ENCODE peak calls at places on chromosome 15, in six cellular contexts. I is GM12892, V is H1, D is HepG2, K is GM12878, M is K562. Z is an unnamed sample.

GRCh38 chr15:101429646-101430045 is 59.9 kb downstream of the PCSK6 start:
- DNase-seq in K (no peak), I (no peak), V (peak), D (no peak), M (no peak), Z (no peak)

GRCh38 chr15:78207641-78208340 is 26.6 kb downstream of the ACSBG1 start:
- DNase-seq in V (peak), I (no peak), D (no peak), M (no peak), K (no peak), Z (no peak)

GRCh38 chr15:77224352-77224751 is 153.4 kb upstream of the TSPAN3 start:
- DNase-seq in D (peak), M (no peak), K (no peak), I (no peak), V (no peak), Z (no peak)

GRCh38 chr15:41105348-41106334 is 10.4 kb downstream of the INO80 start:
- DNase-seq in V (no peak), I (no peak), D (no peak), M (no peak), K (no peak), Z (no peak)

GRCh38 chr15:77871838-77872371 is 205.6 kb downstream of the TBC1D2B start:
- DNase-seq in V (peak), M (peak), K (no peak), D (no peak), I (no peak), Z (no peak)

GRCh38 chr15:43794269-43795037 is 2.3 kb downstream of the SERF2 start:
- DNase-seq in M (no peak), K (no peak), I (no peak), D (no peak), V (no peak), Z (no peak)

GRCh38 chr15:61653110-61653509 is 407.1 kb downstream of the VPS13C start:
- DNase-seq in K (no peak), I (no peak), V (no peak), M (no peak), D (no peak), Z (no peak)

GRCh38 chr15:62932436-62932835 is 110.1 kb upstream of the TPM1 start:
- DNase-seq in K (no peak), M (no peak), I (no peak), D (no peak), V (no peak), Z (no peak)

GRCh38 chr15:51737538-51738305 is at the start of gene LYSMD2:
- DNase-seq in D (no peak), M (peak), I (peak), K (no peak), V (no peak), Z (peak)

GRCh38 chr15:95025924-95026728 is 794.8 kb downstream of the MCTP2 start:
- DNase-seq in V (peak), D (no peak), K (no peak), M (peak), I (no peak), Z (no peak)

GRCh38 chr15:61275901-61276300 is 46.8 kb upstream of the RORA start:
- DNase-seq in D (no peak), I (no peak), K (no peak), V (no peak), M (no peak), Z (no peak)

GRCh38 chr15:50933353-50933752 is 24.9 kb downstream of the AP4E1 start:
- DNase-seq in M (no peak), K (no peak), I (no peak), D (no peak), V (no peak), Z (no peak)

GRCh38 chr15:62506217-62506805 is 341.2 kb upstream of the C2CD4B start:
- DNase-seq in M (no peak), V (no peak), D (peak), I (no peak), K (no peak), Z (no peak)

GRCh38 chr15:99507732-99508571 is 57.8 kb upstream of the MEF2A start:
- DNase-seq in I (no peak), V (no peak), K (no peak), D (no peak), M (no peak), Z (no peak)

GRCh38 chr15:25501828-25502446 is 63.1 kb upstream of the UBE3A start:
- DNase-seq in I (no peak), D (peak), V (no peak), M (no peak), K (no peak), Z (no peak)

GRCh38 chr15:24966364-24967103 is 11.7 kb downstream of the SNRPN start:
- DNase-seq in M (no peak), K (no peak), V (no peak), I (no peak), D (no peak), Z (no peak)

GRCh38 chr15:36590838-36591237 is 11.4 kb downstream of the CDIN1 start:
- DNase-seq in M (no peak), K (no peak), V (no peak), D (no peak), I (no peak), Z (no peak)

GRCh38 chr15:60941448-60941847 is 287.7 kb downstream of the RORA start:
- DNase-seq in K (no peak), D (no peak), V (no peak), M (no peak), I (no peak), Z (no peak)

GRCh38 chr15:61220125-61220524 is 9.0 kb downstream of the RORA start:
- DNase-seq in I (no peak), M (no peak), V (no peak), K (no peak), D (no peak), Z (no peak)

GRCh38 chr15:73593278-73594074 is 39.7 kb downstream of the NPTN start:
- DNase-seq in D (no peak), M (peak), K (no peak), V (no peak), I (no peak), Z (no peak)

GRCh38 chr15:28992996-28993719 is 107.4 kb downstream of the APBA2 start:
- DNase-seq in K (no peak), V (no peak), I (no peak), D (no peak), M (no peak), Z (no peak)

GRCh38 chr15:40045572-40046217 is 6.7 kb upstream of the SRP14 start:
- DNase-seq in M (no peak), D (no peak), K (no peak), V (peak), I (no peak), Z (no peak)

GRCh38 chr15:63260786-63261185 is 16.6 kb upstream of the APH1B start:
- DNase-seq in D (peak), V (no peak), I (no peak), K (no peak), M (no peak), Z (no peak)

GRCh38 chr15:40344631-40345120 is 3.9 kb upstream of the CCDC9B start:
- DNase-seq in V (peak), I (peak), K (no peak), D (peak), M (peak), Z (peak)

GRCh38 chr15:50148362-50148963 is 29.4 kb upstream of the ATP8B4 start:
- DNase-seq in D (peak), I (no peak), M (peak), K (no peak), V (no peak), Z (no peak)

GRCh38 chr15:60477991-60478632 is 830 bp downstream of the ICE2 start:
- DNase-seq in D (peak), M (peak), K (peak), V (no peak), I (no peak), Z (no peak)

GRCh38 chr15:79168922-79169322 is 78.3 kb upstream of the RASGRF1 start:
- DNase-seq in V (peak), D (peak), I (no peak), K (no peak), M (peak), Z (no peak)

GRCh38 chr15:29131336-29132109 is 138.1 kb downstream of the NSMCE3 start:
- DNase-seq in K (no peak), D (no peak), I (no peak), V (no peak), M (no peak), Z (no peak)

GRCh38 chr15:80836991-80837390 is 57.8 kb downstream of the CEMIP start:
- DNase-seq in M (no peak), V (no peak), I (no peak), K (no peak), D (no peak), Z (no peak)

GRCh38 chr15:28896944-28897343 is 11.2 kb downstream of the APBA2 start:
- DNase-seq in M (no peak), V (no peak), D (peak), I (no peak), K (no peak), Z (no peak)

GRCh38 chr15:52714968-52715367 is 35.8 kb upstream of the ATOSA start:
- DNase-seq in V (no peak), M (no peak), K (no peak), D (no peak), I (no peak), Z (no peak)

GRCh38 chr15:76184640-76185020 is 124.8 kb downstream of the TMEM266 start:
- DNase-seq in I (no peak), K (no peak), D (no peak), M (no peak), V (no peak), Z (no peak)

GRCh38 chr15:76183906-76184639 is 124.3 kb downstream of the TMEM266 start:
- DNase-seq in D (no peak), M (no peak), I (no peak), V (no peak), K (no peak), Z (no peak)

GRCh38 chr15:76187151-76187550 is 124.1 kb downstream of the ETFA start:
- DNase-seq in M (no peak), D (no peak), K (no peak), V (no peak), I (no peak), Z (no peak)

GRCh38 chr15:76189106-76189505 is 122.2 kb downstream of the ETFA start:
- DNase-seq in I (no peak), V (no peak), M (no peak), D (no peak), K (no peak), Z (no peak)

GRCh38 chr15:76185716-76186115 is 125.6 kb downstream of the ETFA start:
- DNase-seq in M (peak), K (no peak), D (peak), V (peak), I (no peak), Z (no peak)
- TF ChIP-seq TAF1 in M (no peak), K (no peak), D (no peak), V (no peak), I (no peak), Z (no peak)

GRCh38 chr15:70154440-70155347 is 57.0 kb upstream of the TLE3 start:
- DNase-seq in D (no peak), K (no peak), I (no peak), V (no peak), M (no peak), Z (no peak)
- TF ChIP-seq POLR2A in D (no peak), K (no peak), I (no peak), V (no peak), M (no peak), Z (no peak)

GRCh38 chr15:57485869-57486268 is 105.8 kb upstream of the MYZAP start:
- DNase-seq in V (no peak), K (no peak), I (no peak), M (no peak), D (peak), Z (no peak)
- TF ChIP-seq POLR2AphosphoS5 in V (no peak), K (no peak), I (no peak), M (no peak), D (no peak), Z (no peak)

DNA sequence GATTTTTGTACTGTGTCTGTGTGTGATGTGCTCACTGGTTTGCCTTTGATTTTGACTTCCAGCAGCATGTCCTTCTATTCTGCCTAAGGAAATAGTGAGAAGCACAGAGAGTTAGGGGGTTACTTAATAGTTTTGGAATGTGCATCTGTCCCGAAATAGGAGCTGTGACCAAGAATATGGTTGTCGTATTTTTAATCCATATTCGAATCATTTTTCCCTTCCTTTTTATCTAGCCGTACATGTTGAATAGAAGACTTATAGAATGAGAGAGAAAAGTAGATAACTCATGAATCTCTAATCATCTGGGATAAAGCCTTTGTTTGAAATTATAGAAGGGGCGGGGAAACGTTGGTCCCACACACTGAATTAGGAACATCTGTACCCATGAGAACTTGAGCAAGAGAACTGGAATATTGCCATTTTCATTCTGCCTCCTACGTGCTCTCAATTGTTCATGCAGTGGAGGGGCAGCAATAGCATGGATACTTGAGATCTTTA is 23.6 kb downstream of the CRTC3 start:
- DNase-seq in M (no peak), D (no peak), K (no peak), I (no peak), V (no peak), Z (no peak)
- TF ChIP-seq TAF1 in M (no peak), D (no peak), K (no peak), I (no peak), V (no peak), Z (no peak)

GRCh38 chr15:96348112-96349027 is 17.9 kb downstream of the NR2F2 start:
- DNase-seq in M (no peak), I (no peak), V (peak), K (no peak), D (no peak), Z (no peak)
- TF ChIP-seq POLR2A in M (no peak), I (no peak), V (no peak), K (no peak), D (no peak), Z (no peak)

DNA sequence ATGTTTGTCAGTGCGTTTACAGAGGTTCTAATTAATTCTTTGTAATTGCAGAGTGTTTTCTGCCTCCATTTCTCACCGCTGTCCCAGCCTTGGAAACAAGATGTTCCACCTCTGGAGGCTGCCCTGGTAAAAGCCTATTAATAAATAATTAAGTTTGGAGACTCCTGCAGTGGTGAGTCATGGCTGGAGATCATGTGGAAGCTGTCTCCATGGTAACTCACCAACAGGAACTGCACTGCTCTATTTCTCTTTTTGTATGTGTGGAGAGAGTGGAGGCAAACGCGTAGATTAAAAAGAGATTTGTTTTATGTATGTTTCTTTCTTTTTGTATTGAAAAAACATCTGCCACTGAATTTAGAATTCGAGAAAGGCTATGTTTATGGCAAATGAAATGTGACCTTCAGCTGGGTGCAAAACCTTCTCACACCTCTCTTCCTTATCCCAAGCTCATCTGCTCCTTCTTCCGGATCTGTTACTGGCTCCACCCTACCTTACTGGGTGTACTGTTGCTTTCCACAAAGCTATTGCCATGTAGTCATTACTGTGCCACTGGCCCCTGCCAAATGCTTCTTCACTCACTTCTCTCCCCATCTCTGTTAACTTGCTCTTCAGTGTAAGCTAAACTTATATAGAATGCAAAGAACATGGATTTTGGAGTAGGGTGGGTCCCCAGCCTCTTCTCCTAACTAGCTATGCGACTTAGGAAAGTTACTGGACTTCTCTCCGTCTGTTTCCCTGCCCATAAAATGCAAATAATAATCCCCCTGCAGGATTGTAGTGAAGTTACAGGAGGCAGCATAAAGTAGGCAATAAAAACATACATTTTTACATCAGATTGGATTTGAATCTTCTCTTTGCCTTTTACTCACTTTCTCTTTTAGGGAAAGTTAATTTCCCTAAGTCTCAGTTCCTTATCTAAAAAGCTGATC is 778.5 kb downstream of the NTRK3 start:
- DNase-seq in I (no peak), K (no peak), V (no peak), M (peak), D (no peak), Z (no peak)
- TF ChIP-seq POLR2AphosphoS5 in I (no peak), K (no peak), V (no peak), M (no peak), D (no peak), Z (no peak)

DNA sequence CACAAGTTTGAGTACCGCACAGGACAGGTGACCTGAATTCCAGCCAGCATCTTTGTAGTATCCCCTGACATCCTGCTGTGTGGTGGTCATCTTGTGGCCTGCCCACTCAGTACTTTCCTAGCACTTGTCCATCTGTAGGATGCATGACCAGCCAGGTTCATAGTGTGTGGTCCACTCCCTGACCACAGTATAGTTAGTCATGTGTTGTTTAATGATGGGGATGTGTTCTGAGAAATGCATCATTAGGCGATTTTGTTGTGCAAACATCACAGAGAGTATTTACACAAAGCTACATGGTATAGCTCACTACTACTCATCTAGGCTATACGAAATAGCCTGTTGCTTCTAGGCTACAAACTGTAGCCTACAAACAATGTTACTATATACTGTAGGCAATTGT is 16.9 kb upstream of the RBPMS2 start:
- DNase-seq in D (no peak), V (no peak), K (no peak), I (no peak), M (no peak), Z (no peak)
- TF ChIP-seq TAF1 in D (no peak), V (no peak), K (no peak), I (no peak), M (no peak), Z (no peak)

Z was measured in GM12891.